ENCODE peak calls at places on chromosomes 5 and 9, in ten cellular contexts. One of them, this sample, is unnamed.

GRCh38 chr9:35733109-35733541 is 659 bp downstream of the CREB3 start:
- DNase-seq in fibroblast of pulmonary artery: peak
- DNase-seq in mammary epithelial cell: peak
- DNase-seq in body of pancreas: peak
- DNase-seq in lower leg skin: no peak
- DNase-seq in keratinocyte: peak
- DNase-seq in cardiac fibroblast: peak
- DNase-seq in IMR-90: peak
- DNase-seq in GM23338: peak
- DNase-seq in A673: peak
- DNase-seq in this sample: no peak

GRCh38 chr9:79387091-79387490 is 184.7 kb upstream of the TLE4 start:
- DNase-seq in fibroblast of pulmonary artery: no peak
- DNase-seq in mammary epithelial cell: no peak
- DNase-seq in body of pancreas: no peak
- DNase-seq in lower leg skin: no peak
- DNase-seq in keratinocyte: no peak
- DNase-seq in cardiac fibroblast: no peak
- DNase-seq in IMR-90: peak
- DNase-seq in GM23338: peak
- DNase-seq in A673: no peak
- DNase-seq in this sample: no peak

GRCh38 chr9:124873664-124874063 is 11.7 kb downstream of the ARPC5L start:
- DNase-seq in fibroblast of pulmonary artery: no peak
- DNase-seq in mammary epithelial cell: no peak
- DNase-seq in body of pancreas: no peak
- DNase-seq in lower leg skin: no peak
- DNase-seq in keratinocyte: no peak
- DNase-seq in cardiac fibroblast: no peak
- DNase-seq in IMR-90: no peak
- DNase-seq in GM23338: no peak
- DNase-seq in A673: no peak
- DNase-seq in this sample: peak

GRCh38 chr9:26695010-26695601 is 197.5 kb downstream of the CAAP1 start:
- DNase-seq in fibroblast of pulmonary artery: no peak
- DNase-seq in mammary epithelial cell: no peak
- DNase-seq in body of pancreas: no peak
- DNase-seq in lower leg skin: no peak
- DNase-seq in keratinocyte: no peak
- DNase-seq in cardiac fibroblast: no peak
- DNase-seq in IMR-90: no peak
- DNase-seq in GM23338: no peak
- DNase-seq in A673: no peak
- DNase-seq in this sample: no peak

GRCh38 chr5:168295574-168296201 is 4.2 kb downstream of the WWC1 start:
- DNase-seq in fibroblast of pulmonary artery: peak
- DNase-seq in mammary epithelial cell: peak
- DNase-seq in body of pancreas: peak
- DNase-seq in lower leg skin: no peak
- DNase-seq in keratinocyte: no peak
- DNase-seq in cardiac fibroblast: peak
- DNase-seq in IMR-90: peak
- DNase-seq in GM23338: peak
- DNase-seq in A673: peak
- DNase-seq in this sample: no peak

GRCh38 chr9:21553441-21553840 is 71.3 kb upstream of the IFNE start:
- DNase-seq in fibroblast of pulmonary artery: no peak
- DNase-seq in mammary epithelial cell: no peak
- DNase-seq in body of pancreas: no peak
- DNase-seq in lower leg skin: no peak
- DNase-seq in keratinocyte: no peak
- DNase-seq in cardiac fibroblast: no peak
- DNase-seq in IMR-90: no peak
- DNase-seq in GM23338: no peak
- DNase-seq in A673: no peak
- DNase-seq in this sample: no peak

GRCh38 chr5:115068239-115069086 is 101.2 kb downstream of the TRIM36 start:
- DNase-seq in fibroblast of pulmonary artery: peak
- DNase-seq in mammary epithelial cell: peak
- DNase-seq in body of pancreas: peak
- DNase-seq in lower leg skin: no peak
- DNase-seq in keratinocyte: no peak
- DNase-seq in cardiac fibroblast: peak
- DNase-seq in IMR-90: peak
- DNase-seq in GM23338: peak
- DNase-seq in A673: peak
- DNase-seq in this sample: no peak

GRCh38 chr5:165525268-165525667 is 2019.8 kb downstream of the MAT2B start:
- DNase-seq in fibroblast of pulmonary artery: peak
- DNase-seq in mammary epithelial cell: peak
- DNase-seq in body of pancreas: no peak
- DNase-seq in lower leg skin: no peak
- DNase-seq in keratinocyte: no peak
- DNase-seq in cardiac fibroblast: peak
- DNase-seq in IMR-90: peak
- DNase-seq in GM23338: no peak
- DNase-seq in A673: peak
- DNase-seq in this sample: no peak

GRCh38 chr9:123169926-123170325 is 98.5 kb downstream of the STRBP start:
- DNase-seq in fibroblast of pulmonary artery: no peak
- DNase-seq in mammary epithelial cell: no peak
- DNase-seq in body of pancreas: no peak
- DNase-seq in lower leg skin: no peak
- DNase-seq in keratinocyte: no peak
- DNase-seq in cardiac fibroblast: no peak
- DNase-seq in IMR-90: no peak
- DNase-seq in GM23338: no peak
- DNase-seq in A673: no peak
- DNase-seq in this sample: no peak

GRCh38 chr9:123174079-123174478 is 94.3 kb downstream of the STRBP start:
- DNase-seq in fibroblast of pulmonary artery: no peak
- DNase-seq in mammary epithelial cell: no peak
- DNase-seq in body of pancreas: no peak
- DNase-seq in lower leg skin: no peak
- DNase-seq in keratinocyte: no peak
- DNase-seq in cardiac fibroblast: no peak
- DNase-seq in IMR-90: no peak
- DNase-seq in GM23338: no peak
- DNase-seq in A673: no peak
- DNase-seq in this sample: no peak

GRCh38 chr9:123176949-123177348 is 91.4 kb downstream of the STRBP start:
- DNase-seq in fibroblast of pulmonary artery: no peak
- DNase-seq in mammary epithelial cell: no peak
- DNase-seq in body of pancreas: no peak
- DNase-seq in lower leg skin: no peak
- DNase-seq in keratinocyte: no peak
- DNase-seq in cardiac fibroblast: no peak
- DNase-seq in IMR-90: no peak
- DNase-seq in GM23338: no peak
- DNase-seq in A673: no peak
- DNase-seq in this sample: no peak

GRCh38 chr9:123176230-123176629 is 92.2 kb downstream of the STRBP start:
- DNase-seq in fibroblast of pulmonary artery: peak
- DNase-seq in mammary epithelial cell: peak
- DNase-seq in body of pancreas: no peak
- DNase-seq in lower leg skin: no peak
- DNase-seq in keratinocyte: no peak
- DNase-seq in cardiac fibroblast: peak
- DNase-seq in IMR-90: peak
- DNase-seq in GM23338: no peak
- DNase-seq in A673: no peak
- DNase-seq in this sample: no peak

DNA sequence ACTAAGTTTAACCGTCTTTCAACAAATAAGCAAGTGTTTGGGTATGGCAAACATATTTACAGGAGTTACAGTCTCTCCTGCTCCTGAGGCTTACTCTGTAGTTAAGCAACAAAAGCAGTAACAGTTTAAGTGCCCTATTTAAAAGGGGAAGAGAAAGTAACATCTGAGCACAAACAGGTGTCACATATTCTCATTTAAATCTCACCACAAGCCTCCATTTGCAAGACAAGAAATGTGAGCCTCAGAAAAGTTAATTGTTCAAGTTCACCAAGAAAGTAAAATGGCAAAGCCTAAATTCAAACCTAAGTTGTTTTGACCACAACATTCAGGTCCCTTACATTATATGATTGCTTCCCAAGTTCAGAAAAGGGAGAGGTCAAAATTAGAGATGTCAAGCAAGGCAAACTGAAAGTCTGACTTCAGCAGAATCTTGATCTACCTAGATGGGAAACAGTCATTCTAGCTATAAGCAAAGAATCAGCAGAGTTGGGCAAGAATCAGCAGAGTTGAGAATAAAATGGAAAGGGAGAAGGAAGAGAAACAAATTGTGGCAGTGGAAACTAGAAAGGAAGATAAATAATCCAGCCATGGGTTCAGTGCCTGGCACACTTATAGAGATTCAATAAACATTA is 93.4 kb downstream of the STRBP start:
- DNase-seq in fibroblast of pulmonary artery: no peak
- DNase-seq in mammary epithelial cell: no peak
- DNase-seq in body of pancreas: no peak
- DNase-seq in lower leg skin: no peak
- DNase-seq in keratinocyte: no peak
- DNase-seq in cardiac fibroblast: no peak
- DNase-seq in IMR-90: no peak
- DNase-seq in GM23338: peak
- DNase-seq in A673: no peak
- DNase-seq in this sample: no peak
- H3K4me3 ChIP-seq in fibroblast of pulmonary artery: no peak
- H3K4me3 ChIP-seq in mammary epithelial cell: no peak
- H3K4me3 ChIP-seq in body of pancreas: no peak
- H3K4me3 ChIP-seq in lower leg skin: no peak
- H3K4me3 ChIP-seq in keratinocyte: no peak
- H3K4me3 ChIP-seq in cardiac fibroblast: no peak
- H3K4me3 ChIP-seq in IMR-90: no peak
- H3K4me3 ChIP-seq in GM23338: peak
- H3K4me3 ChIP-seq in A673: no peak
- H3K4me3 ChIP-seq in this sample: no peak

GRCh38 chr5:76402880-76403712 is at the start of gene IQGAP2:
- DNase-seq in fibroblast of pulmonary artery: peak
- DNase-seq in mammary epithelial cell: peak
- DNase-seq in body of pancreas: peak
- DNase-seq in lower leg skin: peak
- DNase-seq in keratinocyte: no peak
- DNase-seq in cardiac fibroblast: peak
- DNase-seq in IMR-90: peak
- DNase-seq in GM23338: peak
- DNase-seq in A673: peak
- DNase-seq in this sample: peak

GRCh38 chr5:76406014-76406413 is 2.9 kb downstream of the IQGAP2 start:
- DNase-seq in fibroblast of pulmonary artery: no peak
- DNase-seq in mammary epithelial cell: no peak
- DNase-seq in body of pancreas: no peak
- DNase-seq in lower leg skin: no peak
- DNase-seq in keratinocyte: no peak
- DNase-seq in cardiac fibroblast: no peak
- DNase-seq in IMR-90: no peak
- DNase-seq in GM23338: no peak
- DNase-seq in A673: no peak
- DNase-seq in this sample: no peak

GRCh38 chr5:76403713-76403962 is 553 bp downstream of the IQGAP2 start:
- DNase-seq in fibroblast of pulmonary artery: no peak
- DNase-seq in mammary epithelial cell: no peak
- DNase-seq in body of pancreas: no peak
- DNase-seq in lower leg skin: peak
- DNase-seq in keratinocyte: no peak
- DNase-seq in cardiac fibroblast: no peak
- DNase-seq in IMR-90: no peak
- DNase-seq in GM23338: no peak
- DNase-seq in A673: no peak
- DNase-seq in this sample: no peak

GRCh38 chr5:76403963-76404693 is 1.0 kb downstream of the IQGAP2 start:
- DNase-seq in fibroblast of pulmonary artery: peak
- DNase-seq in mammary epithelial cell: no peak
- DNase-seq in body of pancreas: peak
- DNase-seq in lower leg skin: peak
- DNase-seq in keratinocyte: no peak
- DNase-seq in cardiac fibroblast: peak
- DNase-seq in IMR-90: no peak
- DNase-seq in GM23338: peak
- DNase-seq in A673: peak
- DNase-seq in this sample: no peak

GRCh38 chr5:76404694-76405306 is 1.7 kb downstream of the IQGAP2 start:
- DNase-seq in fibroblast of pulmonary artery: no peak
- DNase-seq in mammary epithelial cell: no peak
- DNase-seq in body of pancreas: no peak
- DNase-seq in lower leg skin: no peak
- DNase-seq in keratinocyte: no peak
- DNase-seq in cardiac fibroblast: no peak
- DNase-seq in IMR-90: no peak
- DNase-seq in GM23338: no peak
- DNase-seq in A673: no peak
- DNase-seq in this sample: no peak
- H3K4me3 ChIP-seq in fibroblast of pulmonary artery: no peak
- H3K4me3 ChIP-seq in mammary epithelial cell: no peak
- H3K4me3 ChIP-seq in body of pancreas: no peak
- H3K4me3 ChIP-seq in lower leg skin: no peak
- H3K4me3 ChIP-seq in keratinocyte: no peak
- H3K4me3 ChIP-seq in cardiac fibroblast: no peak
- H3K4me3 ChIP-seq in IMR-90: no peak
- H3K4me3 ChIP-seq in GM23338: peak
- H3K4me3 ChIP-seq in A673: peak
- H3K4me3 ChIP-seq in this sample: no peak

DNA sequence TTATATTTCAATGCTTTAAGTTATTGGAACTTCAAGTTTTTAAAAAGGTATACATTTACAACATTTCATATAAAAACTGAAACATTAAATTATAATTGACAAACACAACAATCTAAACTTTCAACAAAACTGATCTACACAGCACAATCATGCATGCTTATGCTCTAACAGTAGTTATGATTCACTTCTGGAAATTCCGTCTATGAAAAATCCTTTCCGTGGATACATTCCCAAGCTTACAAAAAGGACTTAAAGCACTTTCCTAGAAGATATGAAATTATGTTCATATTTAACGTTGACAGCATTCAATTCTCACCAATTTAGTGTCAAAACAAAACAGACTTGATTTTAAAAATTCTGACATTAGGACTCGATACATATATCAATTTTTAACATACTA is 3.7 kb downstream of the HNRNPH1 start:
- DNase-seq in fibroblast of pulmonary artery: no peak
- DNase-seq in mammary epithelial cell: peak
- DNase-seq in body of pancreas: no peak
- DNase-seq in lower leg skin: no peak
- DNase-seq in keratinocyte: no peak
- DNase-seq in cardiac fibroblast: peak
- DNase-seq in IMR-90: peak
- DNase-seq in GM23338: no peak
- DNase-seq in A673: no peak
- DNase-seq in this sample: no peak
- H3K4me3 ChIP-seq in fibroblast of pulmonary artery: peak
- H3K4me3 ChIP-seq in mammary epithelial cell: peak
- H3K4me3 ChIP-seq in body of pancreas: no peak
- H3K4me3 ChIP-seq in lower leg skin: no peak
- H3K4me3 ChIP-seq in keratinocyte: peak
- H3K4me3 ChIP-seq in cardiac fibroblast: peak
- H3K4me3 ChIP-seq in IMR-90: peak
- H3K4me3 ChIP-seq in GM23338: peak
- H3K4me3 ChIP-seq in A673: peak
- H3K4me3 ChIP-seq in this sample: peak

GRCh38 chr9:929719-930118 is 46.7 kb upstream of the DMRT3 start:
- DNase-seq in fibroblast of pulmonary artery: no peak
- DNase-seq in mammary epithelial cell: no peak
- DNase-seq in body of pancreas: no peak
- DNase-seq in lower leg skin: no peak
- DNase-seq in keratinocyte: no peak
- DNase-seq in cardiac fibroblast: no peak
- DNase-seq in IMR-90: no peak
- DNase-seq in GM23338: no peak
- DNase-seq in A673: no peak
- DNase-seq in this sample: no peak

GRCh38 chr9:933356-933755 is 43.1 kb upstream of the DMRT3 start:
- DNase-seq in fibroblast of pulmonary artery: no peak
- DNase-seq in mammary epithelial cell: no peak
- DNase-seq in body of pancreas: no peak
- DNase-seq in lower leg skin: no peak
- DNase-seq in keratinocyte: no peak
- DNase-seq in cardiac fibroblast: no peak
- DNase-seq in IMR-90: no peak
- DNase-seq in GM23338: no peak
- DNase-seq in A673: no peak
- DNase-seq in this sample: no peak

GRCh38 chr9:935348-935965 is 41.0 kb upstream of the DMRT3 start:
- DNase-seq in fibroblast of pulmonary artery: peak
- DNase-seq in mammary epithelial cell: peak
- DNase-seq in body of pancreas: peak
- DNase-seq in lower leg skin: no peak
- DNase-seq in keratinocyte: peak
- DNase-seq in cardiac fibroblast: no peak
- DNase-seq in IMR-90: peak
- DNase-seq in GM23338: no peak
- DNase-seq in A673: no peak
- DNase-seq in this sample: no peak
- H3K4me3 ChIP-seq in fibroblast of pulmonary artery: no peak
- H3K4me3 ChIP-seq in mammary epithelial cell: no peak
- H3K4me3 ChIP-seq in body of pancreas: no peak
- H3K4me3 ChIP-seq in lower leg skin: no peak
- H3K4me3 ChIP-seq in keratinocyte: no peak
- H3K4me3 ChIP-seq in cardiac fibroblast: no peak
- H3K4me3 ChIP-seq in IMR-90: no peak
- H3K4me3 ChIP-seq in GM23338: no peak
- H3K4me3 ChIP-seq in A673: no peak
- H3K4me3 ChIP-seq in this sample: no peak